ENCODE peak calls at places on chromosomes 13 and 19, in five cellular contexts. F, L, T, E and M are unnamed samples.

GRCh38 chr13:40486518-40487163 is 179.8 kb downstream of the FOXO1 start:
- DNase-seq in E (no peak), T (no peak), F (no peak), L (no peak), M (no peak)

GRCh38 chr13:109784590-109785140 is 1.7 kb downstream of the IRS2 start:
- DNase-seq in E (no peak), F (peak; percentile 54), L (peak; percentile 80), T (peak; percentile 94), M (no peak)

GRCh38 chr13:41974262-41974900 is 13.5 kb upstream of the VWA8 start:
- DNase-seq in F (no peak), E (no peak), L (no peak), T (no peak), M (no peak)

GRCh38 chr13:55820817-55821216 is 1319.9 kb upstream of the PRR20A start:
- DNase-seq in T (no peak), F (no peak), L (no peak), E (no peak), M (no peak)

GRCh38 chr19:44212250-44212864 is at the start of gene ZNF227:
- DNase-seq in L (peak; percentile 95), E (peak; percentile 85), F (peak; percentile 70), T (peak; percentile 97), M (peak; percentile 96)

GRCh38 chr13:31927219-31927653 is 104.3 kb upstream of the FRY start:
- DNase-seq in E (no peak), L (no peak), T (no peak), F (no peak), M (no peak)

GRCh38 chr19:34482380-34483250 is 1.1 kb downstream of the WTIP start:
- DNase-seq in L (peak; percentile 54), T (peak; percentile 54), F (no peak), E (no peak), M (peak; percentile 85)

GRCh38 chr13:59345316-59345715 is 818.4 kb downstream of the DIAPH3 start:
- DNase-seq in E (no peak), T (no peak), F (no peak), L (peak; percentile 58), M (no peak)

GRCh38 chr13:110916671-110917142 is 1.8 kb upstream of the ANKRD10 start:
- DNase-seq in T (no peak), L (peak; percentile 89), E (no peak), F (no peak), M (no peak)

GRCh38 chr19:3145909-3146676 is 10.3 kb downstream of the GNA15 start:
- DNase-seq in T (no peak), E (no peak), L (no peak), F (no peak), M (no peak)

GRCh38 chr13:102800145-102801041 is 1.5 kb downstream of the BIVM start:
- DNase-seq in L (peak; percentile 82), F (peak; percentile 83), T (peak; percentile 94), E (peak; percentile 71), M (peak; percentile 94)

GRCh38 chr19:46537136-46538097 is 41.8 kb upstream of the PNMA8B start:
- DNase-seq in F (peak; percentile 31), T (no peak), E (peak; percentile 61), L (peak; percentile 65), M (peak; percentile 72)

GRCh38 chr19:3001235-3001800 is 24.0 kb downstream of the TLE6 start:
- DNase-seq in F (no peak), L (no peak), T (no peak), E (no peak), M (no peak)

GRCh38 chr19:44723952-44724319 is 24.6 kb upstream of the BCL3 start:
- DNase-seq in E (peak; percentile 72), T (peak; percentile 95), L (peak; percentile 79), F (peak; percentile 77), M (peak; percentile 93)

GRCh38 chr13:99468971-99469545 is 32.2 kb upstream of the TM9SF2 start:
- DNase-seq in F (no peak), E (no peak), T (no peak), L (no peak), M (no peak)

GRCh38 chr13:79128158-79128557 is 277.9 kb downstream of the RBM26 start:
- DNase-seq in L (peak; percentile 54), T (no peak), E (no peak), F (no peak), M (no peak)

GRCh38 chr13:98719527-98720250 is 32.8 kb downstream of the SLC15A1 start:
- DNase-seq in F (no peak), E (no peak), L (no peak), T (no peak), M (no peak)

GRCh38 chr13:98083507-98083906 is 59.4 kb upstream of the FARP1 start:
- DNase-seq in T (no peak), L (peak; percentile 89), F (no peak), E (no peak), M (no peak)

GRCh38 chr13:83824561-83824960 is 57.7 kb downstream of the SLITRK1 start:
- DNase-seq in F (no peak), E (no peak), T (peak; percentile 61), L (no peak), M (no peak)

GRCh38 chr13:112444001-112444311 is 67.8 kb downstream of the SPACA7 start:
- DNase-seq in E (no peak), T (no peak), F (peak; percentile 27), L (peak; percentile 71), M (peak; percentile 90)

GRCh38 chr13:38167164-38167822 is 182.4 kb upstream of the UFM1 start:
- DNase-seq in T (no peak), F (no peak), E (no peak), L (no peak), M (no peak)

GRCh38 chr19:17830567-17831418 is 9.5 kb upstream of the INSL3 start:
- DNase-seq in L (peak; percentile 84), F (peak; percentile 12), E (no peak), T (peak; percentile 87), M (no peak)

GRCh38 chr13:32639502-32640105 is 53.4 kb downstream of the PDS5B start:
- DNase-seq in E (peak; percentile 49), L (peak; percentile 87), F (peak; percentile 25), T (no peak), M (no peak)

GRCh38 chr19:7863971-7864718 is 10.0 kb downstream of the PRR36 start:
- DNase-seq in T (no peak), F (no peak), L (no peak), E (no peak), M (no peak)

GRCh38 chr19:47190167-47190727 is 40.8 kb downstream of the BBC3 start:
- DNase-seq in T (no peak), E (peak; percentile 53), F (peak; percentile 27), L (peak; percentile 89), M (no peak)

GRCh38 chr19:4455742-4456565 is 1.6 kb downstream of the UBXN6 start:
- DNase-seq in F (no peak), E (no peak), T (no peak), L (peak; percentile 86), M (no peak)

GRCh38 chr19:18708452-18709231 is 25.2 kb downstream of the CRTC1 start:
- DNase-seq in T (no peak), F (no peak), L (no peak), E (no peak), M (no peak)

GRCh38 chr19:2055871-2056809 is 5.1 kb upstream of the MKNK2 start:
- DNase-seq in L (peak; percentile 74), F (no peak), E (peak; percentile 60), T (no peak), M (no peak)

GRCh38 chr19:4678881-4679379 is 8.8 kb upstream of the MYDGF start:
- DNase-seq in E (no peak), F (no peak), T (no peak), L (peak; percentile 26), M (no peak)

GRCh38 chr19:14580623-14581237 is 2.2 kb upstream of the CLEC17A start:
- DNase-seq in E (no peak), L (no peak), T (no peak), F (no peak), M (no peak)